ENCODE peak calls at places on chromosomes 13 and 19, in ten cellular contexts. Q is suprapubic skin, U is stomach, P is GM23338, E is HL-60, W is endothelial cell of umbilical vein, C is H1, D is GM12878, J is prostate gland, Z is spleen. X is an unnamed sample.

GRCh38 chr13:50668044-50668443 is 175.4 kb downstream of the DLEU7 start:
- DNase-seq in Q (no peak), U (no peak), P (no peak), E (peak), W (no peak), C (no peak), D (no peak), J (no peak), Z (no peak), X (no peak)

GRCh38 chr19:2542341-2543069 is 66.6 kb downstream of the GADD45B start:
- DNase-seq in Q (no peak), U (no peak), P (peak), E (peak), W (peak), C (no peak), D (no peak), J (no peak), Z (peak), X (no peak)

GRCh38 chr13:79508224-79508961 is 27.4 kb downstream of the NDFIP2 start:
- DNase-seq in Q (no peak), U (no peak), P (no peak), E (no peak), W (no peak), C (no peak), D (no peak), J (no peak), Z (no peak), X (no peak)

GRCh38 chr19:46748325-46749109 is 2.3 kb upstream of the STRN4 start:
- DNase-seq in Q (no peak), U (peak), P (peak), E (peak), W (peak), C (no peak), D (no peak), J (no peak), Z (peak), X (no peak)

GRCh38 chr19:54179921-54180452 is 7.0 kb upstream of the TMC4 start:
- DNase-seq in Q (no peak), U (peak), P (peak), E (peak), W (peak), C (peak), D (no peak), J (no peak), Z (peak), X (no peak)

GRCh38 chr13:76828316-76828741 is 57.9 kb downstream of the KCTD12 start:
- DNase-seq in Q (no peak), U (no peak), P (no peak), E (no peak), W (no peak), C (no peak), D (no peak), J (no peak), Z (no peak), X (no peak)

GRCh38 chr13:32007494-32007893 is 24.1 kb upstream of the FRY start:
- DNase-seq in Q (no peak), U (no peak), P (no peak), E (no peak), W (no peak), C (no peak), D (no peak), J (no peak), Z (no peak), X (no peak)

GRCh38 chr13:114112826-114113322 is 19.5 kb downstream of the RASA3 start:
- DNase-seq in Q (no peak), U (no peak), P (peak), E (no peak), W (no peak), C (no peak), D (no peak), J (no peak), Z (peak), X (peak)

GRCh38 chr19:51226068-51226467 is 1.2 kb downstream of the CD33 start:
- DNase-seq in Q (no peak), U (no peak), P (no peak), E (peak), W (no peak), C (no peak), D (no peak), J (no peak), Z (no peak), X (no peak)

DNA sequence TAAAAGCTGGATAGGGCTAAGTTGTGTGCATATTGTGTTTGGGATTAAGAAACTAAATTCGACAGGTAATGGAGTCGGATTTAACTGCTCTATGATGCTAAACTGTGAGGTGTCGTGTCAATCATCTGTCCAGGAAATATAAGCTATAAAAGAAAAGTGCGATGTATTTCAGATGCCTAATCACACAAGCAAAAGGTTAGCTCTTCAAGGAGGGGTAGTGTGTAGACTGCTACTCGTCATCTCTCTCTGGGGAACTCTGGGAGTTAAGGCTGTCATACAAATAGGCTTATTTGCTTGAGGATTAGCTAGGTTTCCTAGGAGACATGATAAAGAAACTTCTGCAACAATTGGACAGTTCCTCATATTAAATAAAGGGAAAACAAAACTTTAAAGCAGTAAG is 462.1 kb downstream of the OLFM4 start:
- DNase-seq in Q (no peak), U (no peak), P (no peak), E (no peak), W (no peak), C (no peak), D (no peak), J (no peak), Z (no peak), X (no peak)
- TF ChIP-seq POLR2AphosphoS5 in Q (no peak), U (no peak), P (no peak), E (no peak), W (no peak), C (no peak), D (no peak), J (no peak), Z (no peak), X (no peak)

DNA sequence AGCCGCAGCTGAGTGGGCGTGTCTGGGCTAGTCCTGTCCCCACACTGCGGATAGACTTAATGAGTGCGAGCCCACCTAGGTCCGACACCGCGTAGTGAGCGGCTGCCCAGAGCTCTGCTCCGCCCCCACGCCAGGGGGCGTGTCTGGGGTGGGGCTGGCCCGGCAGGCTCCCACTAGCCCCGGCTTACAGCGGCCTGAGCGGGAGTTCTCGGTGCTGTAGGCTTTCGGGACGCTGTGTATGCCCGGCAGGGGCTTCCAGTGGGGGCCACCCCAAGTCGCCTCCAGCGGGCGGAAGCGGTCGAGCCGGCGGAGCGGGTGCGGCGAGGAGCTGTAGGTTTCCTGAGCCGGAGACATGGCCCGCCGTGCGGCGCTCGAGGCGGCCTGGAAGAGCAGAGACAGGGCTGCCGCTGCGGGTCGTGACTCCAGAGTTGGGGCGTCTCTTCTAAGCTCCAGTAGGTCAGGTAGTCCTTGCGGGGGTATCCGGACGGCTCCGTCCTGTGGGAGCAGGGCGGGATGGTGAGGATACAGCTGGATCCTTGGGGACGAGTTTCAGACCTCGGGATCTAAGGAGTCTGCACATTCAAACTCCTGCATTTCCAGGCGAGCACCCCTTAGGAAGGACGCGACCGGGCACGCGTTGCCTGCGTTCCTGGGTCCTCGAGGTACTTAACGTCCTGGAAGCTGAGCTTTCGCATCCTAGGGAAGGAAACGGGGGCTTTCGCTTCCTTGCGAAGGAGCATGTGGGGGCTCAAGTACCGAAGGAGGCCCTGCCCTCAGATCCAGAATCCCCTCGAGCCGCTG is 1.2 kb downstream of the CGB7 start:
- DNase-seq in Q (no peak), U (peak), P (peak), E (peak), W (peak), C (no peak), D (no peak), J (peak), Z (peak), X (peak)
- TF ChIP-seq CTCF in Q (no peak), U (peak), P (peak), E (no peak), W (peak), C (peak), D (peak), J (no peak), Z (peak), X (no peak)

GRCh38 chr13:99606322-99607089 is 105.2 kb downstream of the TM9SF2 start:
- DNase-seq in Q (peak), U (peak), P (peak), E (peak), W (peak), C (peak), D (no peak), J (peak), Z (peak), X (peak)
- TF ChIP-seq POLR2AphosphoS5 in Q (no peak), U (peak), P (peak), E (peak), W (peak), C (peak), D (peak), J (peak), Z (peak), X (peak)

DNA sequence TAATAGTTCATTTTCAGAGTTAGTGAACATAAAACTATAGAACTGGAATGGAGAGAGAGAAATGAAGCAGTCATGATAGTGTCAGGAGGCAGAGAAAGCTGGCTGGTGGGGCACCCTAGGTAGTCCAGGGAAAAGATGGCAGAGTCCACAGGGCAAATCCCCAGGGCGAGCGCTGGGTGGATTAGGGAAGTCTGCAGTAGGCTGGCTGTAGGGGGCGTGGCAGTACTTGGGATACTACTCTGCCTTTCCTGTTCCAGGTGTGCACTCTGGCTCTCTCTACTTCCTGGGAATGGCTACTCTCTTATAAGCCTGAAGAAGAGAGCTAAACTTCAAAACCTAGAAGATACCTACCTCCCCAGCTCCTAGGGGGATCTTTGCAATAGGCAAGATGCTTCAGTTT is 232.9 kb upstream of the SLC10A2 start:
- DNase-seq in Q (no peak), U (no peak), P (peak), E (no peak), W (no peak), C (peak), D (no peak), J (no peak), Z (no peak), X (no peak)
- TF ChIP-seq CTCF in Q (no peak), U (no peak), P (peak), E (no peak), W (no peak), C (peak), D (no peak), J (no peak), Z (no peak), X (no peak)

GRCh38 chr13:37833411-37833810 is 36.2 kb downstream of the TRPC4 start:
- DNase-seq in Q (no peak), U (no peak), P (no peak), E (no peak), W (no peak), C (no peak), D (no peak), J (no peak), Z (no peak), X (no peak)
- TF ChIP-seq POLR2AphosphoS5 in Q (no peak), U (no peak), P (no peak), E (no peak), W (no peak), C (no peak), D (no peak), J (no peak), Z (no peak), X (no peak)

GRCh38 chr19:42116308-42117075 is 15.8 kb downstream of the POU2F2 start:
- DNase-seq in Q (no peak), U (no peak), P (no peak), E (no peak), W (no peak), C (no peak), D (no peak), J (no peak), Z (no peak), X (no peak)
- TF ChIP-seq CTCF in Q (no peak), U (no peak), P (peak), E (no peak), W (no peak), C (peak), D (peak), J (no peak), Z (no peak), X (no peak)

X was measured in breast epithelium.